ENCODE peak calls at places on chromosomes 6 and 20, in ten cellular contexts. X is prostate gland, T is cardiac fibroblast, M is mesothelial cell of epicardium, I is GM04503, B is Daoy, N is nephron progenitor cell, Y is ovary, A is retina, R is uterus. J is an unnamed sample.

GRCh38 chr6:17505767-17506280 is 94.3 kb upstream of the FAM8A1 start:
- DNase-seq in I (peak; percentile 39), M (no peak), A (no peak), B (peak; percentile 26), T (peak; percentile 30), Y (no peak), N (no peak), R (no peak), X (no peak), J (no peak)

GRCh38 chr6:119342430-119342829 is 7.1 kb downstream of the MAN1A1 start:
- DNase-seq in Y (no peak), N (no peak), T (no peak), X (no peak), A (no peak), I (no peak), B (no peak), M (no peak), R (no peak), J (no peak)

GRCh38 chr6:149563203-149563927 is 2.8 kb upstream of the GINM1 start:
- DNase-seq in X (no peak), M (no peak), I (peak; percentile 60), A (no peak), N (no peak), B (peak; percentile 74), T (peak; percentile 71), Y (no peak), R (no peak), J (peak; percentile 45)

GRCh38 chr6:36226648-36227047 is 30.1 kb downstream of the BRPF3 start:
- DNase-seq in N (no peak), A (no peak), I (no peak), X (no peak), B (no peak), Y (no peak), M (no peak), R (no peak), T (no peak), J (no peak)

GRCh38 chr6:38802497-38802896 is 87.4 kb downstream of the DNAH8 start:
- DNase-seq in X (no peak), M (no peak), A (no peak), N (no peak), T (no peak), R (no peak), I (no peak), B (no peak), Y (no peak), J (no peak)

GRCh38 chr6:21079468-21080048 is 514.0 kb upstream of the SOX4 start:
- DNase-seq in T (no peak), M (no peak), N (no peak), I (peak; percentile 35), A (no peak), B (no peak), X (no peak), R (no peak), Y (no peak), J (no peak)

GRCh38 chr6:75723382-75723781 is 25.7 kb upstream of the MYO6 start:
- DNase-seq in N (no peak), R (no peak), Y (no peak), M (no peak), T (no peak), A (no peak), X (no peak), B (no peak), I (no peak), J (no peak)

GRCh38 chr20:52798124-52798523 is 174.0 kb upstream of the TSHZ2 start:
- DNase-seq in X (no peak), B (no peak), I (no peak), M (no peak), R (no peak), A (no peak), Y (no peak), T (no peak), N (no peak), J (no peak)

GRCh38 chr6:27132532-27133280 is 114.8 kb upstream of the PRSS16 start:
- DNase-seq in M (peak; percentile 87), X (peak; percentile 95), N (peak; percentile 79), T (peak; percentile 100), B (peak; percentile 96), Y (peak; percentile 77), I (peak; percentile 99), A (peak; percentile 98), R (peak; percentile 94), J (peak; percentile 100)

GRCh38 chr20:59305898-59306640 is 5.7 kb downstream of the EDN3 start:
- DNase-seq in A (no peak), X (no peak), B (no peak), Y (no peak), T (no peak), R (no peak), N (no peak), M (no peak), I (no peak), J (no peak)

GRCh38 chr6:132698608-132699007 is 15.2 kb downstream of the VNN1 start:
- DNase-seq in M (no peak), A (no peak), T (no peak), N (no peak), I (no peak), B (no peak), Y (no peak), R (no peak), X (no peak), J (no peak)

GRCh38 chr6:111444794-111445193 is 38.2 kb downstream of the REV3L start:
- DNase-seq in I (no peak), M (no peak), A (no peak), B (no peak), N (no peak), X (no peak), R (no peak), Y (no peak), T (no peak), J (no peak)

J was measured in RKO.